ENCODE peak calls at places on chromosomes 11 and 22, in six cellular contexts. One of them, this sample, is unnamed.

GRCh38 chr22:49500076-49500460 is 327.6 kb downstream of the BRD1 start:
- DNase-seq in prostate gland: no peak
- DNase-seq in brain microvascular endothelial cell: no peak
- DNase-seq in gastrocnemius medialis: no peak
- DNase-seq in hepatocyte: no peak
- DNase-seq in fibroblast of villous mesenchyme: no peak
- DNase-seq in this sample: no peak

GRCh38 chr11:125933030-125933813 is 12.6 kb upstream of the VSIG10L2 start:
- DNase-seq in hepatocyte: no peak
- DNase-seq in prostate gland: no peak
- DNase-seq in gastrocnemius medialis: no peak
- DNase-seq in brain microvascular endothelial cell: no peak
- DNase-seq in fibroblast of villous mesenchyme: no peak
- DNase-seq in this sample: no peak

GRCh38 chr11:17063171-17064002 is 14.1 kb downstream of the RPS13 start:
- DNase-seq in fibroblast of villous mesenchyme: peak
- DNase-seq in gastrocnemius medialis: peak
- DNase-seq in brain microvascular endothelial cell: peak
- DNase-seq in hepatocyte: peak
- DNase-seq in prostate gland: peak
- DNase-seq in this sample: no peak

GRCh38 chr11:1647901-1648721 is 18.5 kb downstream of the KRTAP5-5 start:
- DNase-seq in brain microvascular endothelial cell: no peak
- DNase-seq in prostate gland: no peak
- DNase-seq in fibroblast of villous mesenchyme: no peak
- DNase-seq in hepatocyte: no peak
- DNase-seq in gastrocnemius medialis: no peak
- DNase-seq in this sample: no peak

GRCh38 chr22:38165929-38166593 is 15.6 kb downstream of the PLA2G6 start:
- DNase-seq in gastrocnemius medialis: no peak
- DNase-seq in prostate gland: no peak
- DNase-seq in fibroblast of villous mesenchyme: peak
- DNase-seq in brain microvascular endothelial cell: no peak
- DNase-seq in hepatocyte: no peak
- DNase-seq in this sample: no peak

GRCh38 chr11:64663656-64664055 is 59.3 kb downstream of the NRXN2 start:
- DNase-seq in brain microvascular endothelial cell: no peak
- DNase-seq in gastrocnemius medialis: no peak
- DNase-seq in fibroblast of villous mesenchyme: no peak
- DNase-seq in hepatocyte: no peak
- DNase-seq in prostate gland: no peak
- DNase-seq in this sample: no peak

GRCh38 chr22:23251445-23252093 is 71.3 kb downstream of the BCR start:
- DNase-seq in gastrocnemius medialis: no peak
- DNase-seq in brain microvascular endothelial cell: no peak
- DNase-seq in fibroblast of villous mesenchyme: no peak
- DNase-seq in prostate gland: no peak
- DNase-seq in hepatocyte: peak
- DNase-seq in this sample: no peak

GRCh38 chr11:79678780-79679468 is 238.1 kb upstream of the TENM4 start:
- DNase-seq in gastrocnemius medialis: no peak
- DNase-seq in brain microvascular endothelial cell: no peak
- DNase-seq in prostate gland: no peak
- DNase-seq in fibroblast of villous mesenchyme: no peak
- DNase-seq in hepatocyte: no peak
- DNase-seq in this sample: peak

GRCh38 chr11:44638032-44638431 is 72.6 kb downstream of the CD82 start:
- DNase-seq in gastrocnemius medialis: no peak
- DNase-seq in fibroblast of villous mesenchyme: no peak
- DNase-seq in brain microvascular endothelial cell: no peak
- DNase-seq in hepatocyte: no peak
- DNase-seq in prostate gland: peak
- DNase-seq in this sample: no peak

GRCh38 chr11:9681583-9682372 is 17.9 kb downstream of the SWAP70 start:
- DNase-seq in fibroblast of villous mesenchyme: no peak
- DNase-seq in brain microvascular endothelial cell: no peak
- DNase-seq in gastrocnemius medialis: no peak
- DNase-seq in prostate gland: no peak
- DNase-seq in hepatocyte: peak
- DNase-seq in this sample: no peak

GRCh38 chr22:22408731-22409696 is 99.5 kb downstream of the ZNF280B start:
- DNase-seq in brain microvascular endothelial cell: peak
- DNase-seq in prostate gland: no peak
- DNase-seq in fibroblast of villous mesenchyme: peak
- DNase-seq in hepatocyte: peak
- DNase-seq in gastrocnemius medialis: no peak
- DNase-seq in this sample: no peak

GRCh38 chr22:36816635-36817428 is at the start of gene PVALB:
- DNase-seq in brain microvascular endothelial cell: peak
- DNase-seq in hepatocyte: peak
- DNase-seq in fibroblast of villous mesenchyme: peak
- DNase-seq in prostate gland: no peak
- DNase-seq in gastrocnemius medialis: no peak
- DNase-seq in this sample: no peak

GRCh38 chr11:292211-293121 is 3.5 kb downstream of the PGGHG start:
- DNase-seq in prostate gland: no peak
- DNase-seq in gastrocnemius medialis: no peak
- DNase-seq in brain microvascular endothelial cell: no peak
- DNase-seq in fibroblast of villous mesenchyme: no peak
- DNase-seq in hepatocyte: no peak
- DNase-seq in this sample: no peak

GRCh38 chr11:369336-370018 is at the start of gene B4GALNT4:
- DNase-seq in brain microvascular endothelial cell: no peak
- DNase-seq in fibroblast of villous mesenchyme: peak
- DNase-seq in gastrocnemius medialis: no peak
- DNase-seq in prostate gland: peak
- DNase-seq in hepatocyte: peak
- DNase-seq in this sample: peak

GRCh38 chr11:49221112-49221511 is 12.7 kb upstream of the FOLH1 start:
- DNase-seq in prostate gland: no peak
- DNase-seq in fibroblast of villous mesenchyme: no peak
- DNase-seq in brain microvascular endothelial cell: no peak
- DNase-seq in hepatocyte: no peak
- DNase-seq in gastrocnemius medialis: no peak
- DNase-seq in this sample: no peak

GRCh38 chr11:74446445-74446844 is 20.9 kb downstream of the KCNE3 start:
- DNase-seq in brain microvascular endothelial cell: no peak
- DNase-seq in gastrocnemius medialis: no peak
- DNase-seq in prostate gland: no peak
- DNase-seq in fibroblast of villous mesenchyme: peak
- DNase-seq in hepatocyte: peak
- DNase-seq in this sample: no peak

GRCh38 chr11:44475114-44475686 is 90.3 kb upstream of the CD82 start:
- DNase-seq in fibroblast of villous mesenchyme: no peak
- DNase-seq in brain microvascular endothelial cell: no peak
- DNase-seq in gastrocnemius medialis: no peak
- DNase-seq in prostate gland: no peak
- DNase-seq in hepatocyte: no peak
- DNase-seq in this sample: no peak

GRCh38 chr11:129608711-129609110 is 206.9 kb upstream of the TMEM45B start:
- DNase-seq in hepatocyte: no peak
- DNase-seq in brain microvascular endothelial cell: no peak
- DNase-seq in fibroblast of villous mesenchyme: no peak
- DNase-seq in prostate gland: no peak
- DNase-seq in gastrocnemius medialis: no peak
- DNase-seq in this sample: no peak

GRCh38 chr11:10500757-10501684 is 40.0 kb downstream of the RNF141 start:
- DNase-seq in gastrocnemius medialis: no peak
- DNase-seq in hepatocyte: no peak
- DNase-seq in brain microvascular endothelial cell: no peak
- DNase-seq in fibroblast of villous mesenchyme: no peak
- DNase-seq in prostate gland: no peak
- DNase-seq in this sample: no peak

GRCh38 chr11:63769044-63769718 is 606 bp upstream of the ZFTA start:
- DNase-seq in gastrocnemius medialis: peak
- DNase-seq in fibroblast of villous mesenchyme: peak
- DNase-seq in hepatocyte: peak
- DNase-seq in prostate gland: no peak
- DNase-seq in brain microvascular endothelial cell: no peak
- DNase-seq in this sample: no peak

GRCh38 chr11:121105063-121105480 is 4.0 kb downstream of the TECTA start:
- DNase-seq in hepatocyte: no peak
- DNase-seq in prostate gland: no peak
- DNase-seq in gastrocnemius medialis: peak
- DNase-seq in brain microvascular endothelial cell: no peak
- DNase-seq in fibroblast of villous mesenchyme: peak
- DNase-seq in this sample: no peak

GRCh38 chr11:69541001-69541285 is 59.5 kb downstream of the LINC01488 start:
- DNase-seq in brain microvascular endothelial cell: no peak
- DNase-seq in hepatocyte: no peak
- DNase-seq in prostate gland: no peak
- DNase-seq in fibroblast of villous mesenchyme: no peak
- DNase-seq in gastrocnemius medialis: no peak
- DNase-seq in this sample: no peak

GRCh38 chr11:30424336-30424735 is 101.4 kb downstream of the ARL14EP start:
- DNase-seq in fibroblast of villous mesenchyme: no peak
- DNase-seq in gastrocnemius medialis: no peak
- DNase-seq in brain microvascular endothelial cell: no peak
- DNase-seq in prostate gland: no peak
- DNase-seq in hepatocyte: no peak
- DNase-seq in this sample: no peak

GRCh38 chr11:116772443-116773202 is at the start of gene BUD13:
- DNase-seq in fibroblast of villous mesenchyme: peak
- DNase-seq in brain microvascular endothelial cell: peak
- DNase-seq in hepatocyte: peak
- DNase-seq in gastrocnemius medialis: peak
- DNase-seq in prostate gland: peak
- DNase-seq in this sample: peak

GRCh38 chr22:24414523-24414922 is 12.9 kb upstream of the ADORA2A start:
- DNase-seq in gastrocnemius medialis: no peak
- DNase-seq in hepatocyte: no peak
- DNase-seq in fibroblast of villous mesenchyme: no peak
- DNase-seq in brain microvascular endothelial cell: no peak
- DNase-seq in prostate gland: no peak
- DNase-seq in this sample: no peak

GRCh38 chr11:75380245-75380644 is 19.1 kb upstream of the RPS3 start:
- DNase-seq in fibroblast of villous mesenchyme: no peak
- DNase-seq in gastrocnemius medialis: no peak
- DNase-seq in brain microvascular endothelial cell: no peak
- DNase-seq in hepatocyte: no peak
- DNase-seq in prostate gland: no peak
- DNase-seq in this sample: no peak

GRCh38 chr11:6201486-6201885 is 2.5 kb downstream of the OR52W1 start:
- DNase-seq in fibroblast of villous mesenchyme: peak
- DNase-seq in prostate gland: no peak
- DNase-seq in gastrocnemius medialis: no peak
- DNase-seq in brain microvascular endothelial cell: no peak
- DNase-seq in hepatocyte: no peak
- DNase-seq in this sample: no peak

DNA sequence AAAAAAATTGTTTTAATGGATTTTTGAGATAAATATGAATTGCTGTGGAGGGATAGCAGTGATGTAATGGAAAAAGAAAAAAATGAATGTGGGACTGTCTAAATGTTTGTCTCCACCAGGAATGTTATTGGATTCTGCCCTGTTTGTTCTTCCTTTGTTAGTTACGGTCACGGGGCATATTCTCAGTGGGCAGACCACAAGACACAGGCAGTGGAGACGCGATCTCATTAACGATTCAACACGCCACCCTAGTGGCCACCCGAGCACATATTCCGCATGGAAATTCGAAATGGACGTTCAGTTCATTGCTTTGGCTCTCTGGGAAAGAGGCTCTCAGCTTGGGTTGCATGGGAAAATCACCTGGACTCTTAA is 151.8 kb upstream of the TTC12 start:
- DNase-seq in brain microvascular endothelial cell: no peak
- DNase-seq in gastrocnemius medialis: no peak
- DNase-seq in prostate gland: no peak
- DNase-seq in fibroblast of villous mesenchyme: peak
- DNase-seq in hepatocyte: no peak
- DNase-seq in this sample: no peak
- TF ChIP-seq CTCF in brain microvascular endothelial cell: peak
- TF ChIP-seq CTCF in gastrocnemius medialis: no peak
- TF ChIP-seq CTCF in prostate gland: no peak
- TF ChIP-seq CTCF in fibroblast of villous mesenchyme: no peak
- TF ChIP-seq CTCF in hepatocyte: no peak
- TF ChIP-seq CTCF in this sample: no peak

DNA sequence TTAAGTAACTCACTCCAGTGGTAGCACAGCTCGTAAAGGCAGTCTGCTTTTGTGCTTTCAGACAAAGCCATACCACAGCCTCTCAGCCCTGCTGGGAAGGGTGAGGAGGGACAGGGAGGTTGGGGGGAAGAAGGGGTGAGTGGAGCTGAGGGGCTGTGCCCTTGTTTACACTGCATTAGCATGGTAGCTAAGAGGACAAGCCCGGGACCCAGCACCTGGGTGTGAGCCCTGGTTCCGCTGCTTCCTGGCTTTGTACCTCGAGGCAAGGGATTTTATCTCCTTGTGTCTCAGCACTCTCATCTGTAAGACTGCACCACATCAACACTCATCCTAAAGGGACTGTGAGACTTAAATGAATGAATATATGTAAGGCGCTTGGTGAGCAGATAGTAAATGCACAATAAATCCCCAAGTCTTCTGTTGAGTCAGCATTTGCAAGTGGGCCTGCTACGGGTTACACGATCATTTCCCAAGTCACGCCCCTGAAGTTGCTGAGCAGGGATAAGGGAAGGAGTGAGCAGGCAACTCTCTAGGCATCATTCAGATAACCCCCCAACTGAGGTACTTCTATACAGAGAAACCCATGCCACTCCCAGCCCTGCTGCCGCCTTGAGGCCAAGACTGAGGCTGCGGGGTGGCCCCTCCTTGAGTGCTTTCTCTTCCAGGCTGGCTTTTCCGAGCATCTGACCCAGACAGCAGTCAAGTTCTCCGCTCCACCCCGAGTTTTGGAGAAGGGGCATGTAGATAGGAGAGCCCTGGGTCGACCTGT is 7.5 kb downstream of the RASD2 start:
- DNase-seq in hepatocyte: no peak
- DNase-seq in prostate gland: no peak
- DNase-seq in fibroblast of villous mesenchyme: no peak
- DNase-seq in brain microvascular endothelial cell: no peak
- DNase-seq in gastrocnemius medialis: no peak
- DNase-seq in this sample: no peak
- TF ChIP-seq CTCF in hepatocyte: no peak
- TF ChIP-seq CTCF in prostate gland: no peak
- TF ChIP-seq CTCF in fibroblast of villous mesenchyme: peak
- TF ChIP-seq CTCF in brain microvascular endothelial cell: peak
- TF ChIP-seq CTCF in gastrocnemius medialis: no peak
- TF ChIP-seq CTCF in this sample: no peak

GRCh38 chr11:55707029-55707428 is 45.0 kb downstream of the OR4C6 start:
- DNase-seq in gastrocnemius medialis: no peak
- DNase-seq in hepatocyte: peak
- DNase-seq in fibroblast of villous mesenchyme: peak
- DNase-seq in prostate gland: no peak
- DNase-seq in brain microvascular endothelial cell: peak
- DNase-seq in this sample: no peak
- TF ChIP-seq CTCF in gastrocnemius medialis: no peak
- TF ChIP-seq CTCF in hepatocyte: peak
- TF ChIP-seq CTCF in fibroblast of villous mesenchyme: peak
- TF ChIP-seq CTCF in prostate gland: no peak
- TF ChIP-seq CTCF in brain microvascular endothelial cell: peak
- TF ChIP-seq CTCF in this sample: peak

GRCh38 chr11:77198440-77198849 is 70.4 kb downstream of the MYO7A start:
- DNase-seq in gastrocnemius medialis: peak
- DNase-seq in prostate gland: no peak
- DNase-seq in fibroblast of villous mesenchyme: peak
- DNase-seq in hepatocyte: no peak
- DNase-seq in brain microvascular endothelial cell: no peak
- DNase-seq in this sample: no peak
- TF ChIP-seq CTCF in gastrocnemius medialis: no peak
- TF ChIP-seq CTCF in prostate gland: no peak
- TF ChIP-seq CTCF in fibroblast of villous mesenchyme: peak
- TF ChIP-seq CTCF in hepatocyte: no peak
- TF ChIP-seq CTCF in brain microvascular endothelial cell: peak
- TF ChIP-seq CTCF in this sample: no peak

This sample was measured in D721Med.